ENCODE peak calls at places on chromosomes 16 and 17, in four cellular contexts. O, U, X and M are unnamed samples.

GRCh38 chr17:55348749-55349354 is 72.8 kb downstream of the MMD start:
- DNase-seq in O (peak; percentile 62), U (peak; percentile 29), X (peak; percentile 32), M (peak; percentile 56)

GRCh38 chr16:86625821-86626220 is 47.5 kb downstream of the FOXL1 start:
- DNase-seq in O (no peak), U (no peak), X (no peak), M (no peak)

GRCh38 chr17:69523252-69523861 is 108.9 kb downstream of the MAP2K6 start:
- DNase-seq in O (peak; percentile 67), U (no peak), X (no peak), M (peak; percentile 67)

GRCh38 chr16:23520500-23520899 is 10.2 kb upstream of the GGA2 start:
- DNase-seq in O (no peak), U (no peak), X (no peak), M (no peak)

GRCh38 chr16:67933805-67934204 is 2.1 kb upstream of the CTRL start:
- DNase-seq in O (no peak), U (no peak), X (no peak), M (no peak)

GRCh38 chr17:80812362-80813088 is 179.1 kb upstream of the CHMP6 start:
- DNase-seq in O (no peak), U (no peak), X (no peak), M (no peak)

GRCh38 chr17:56320443-56320842 is 167.2 kb downstream of the ANKFN1 start:
- DNase-seq in O (no peak), U (no peak), X (no peak), M (no peak)

GRCh38 chr17:3918372-3919122 is 2.3 kb upstream of the P2RX1 start:
- DNase-seq in O (no peak), U (no peak), X (no peak), M (no peak)

GRCh38 chr16:89159174-89159849 is 12.2 kb upstream of the CDH15 start:
- DNase-seq in O (no peak), U (no peak), X (no peak), M (no peak)

GRCh38 chr17:76986318-76986717 is 118.1 kb downstream of the MGAT5B start:
- DNase-seq in O (no peak), U (no peak), X (no peak), M (no peak)

GRCh38 chr17:40694584-40694983 is 9.0 kb downstream of the KRT24 start:
- DNase-seq in O (no peak), U (no peak), X (no peak), M (no peak)

GRCh38 chr17:596287-596686 is 118.4 kb downstream of the VPS53 start:
- DNase-seq in O (no peak), U (no peak), X (no peak), M (peak; percentile 40)

GRCh38 chr16:85550422-85551318 is 62.5 kb upstream of the GSE1 start:
- DNase-seq in O (no peak), U (no peak), X (no peak), M (no peak)

GRCh38 chr16:66508261-66508913 is 41.5 kb downstream of the TK2 start:
- DNase-seq in O (no peak), U (no peak), X (no peak), M (no peak)

GRCh38 chr16:50699345-50700159 is 6.1 kb downstream of the NOD2 start:
- DNase-seq in O (no peak), U (no peak), X (peak; percentile 65), M (peak; percentile 1)

GRCh38 chr17:47470836-47471235 is 60.1 kb upstream of the NPEPPS start:
- DNase-seq in O (no peak), U (no peak), X (no peak), M (no peak)

GRCh38 chr17:36072431-36073121 is 8.5 kb downstream of the CCL18 start:
- DNase-seq in O (peak; percentile 21), U (peak; percentile 62), X (peak; percentile 78), M (peak; percentile 33)

GRCh38 chr17:32007463-32008298 is 498 bp downstream of the LRRC37B start:
- DNase-seq in O (peak; percentile 11), U (peak; percentile 16), X (peak; percentile 42), M (peak; percentile 33)

GRCh38 chr16:80791411-80791810 is 13.0 kb downstream of the CDYL2 start:
- DNase-seq in O (no peak), U (no peak), X (no peak), M (no peak)

GRCh38 chr17:34756670-34757021 is 177.3 kb downstream of the TMEM132E start:
- DNase-seq in O (no peak), U (no peak), X (no peak), M (no peak)

GRCh38 chr17:29705352-29705751 is 82.6 kb upstream of the CORO6 start:
- DNase-seq in O (no peak), U (no peak), X (no peak), M (no peak)

GRCh38 chr17:31448467-31449077 is 57.1 kb downstream of the RAB11FIP4 start:
- DNase-seq in O (no peak), U (no peak), X (no peak), M (peak; percentile 6)

GRCh38 chr17:34711646-34712045 is 132.3 kb downstream of the TMEM132E start:
- DNase-seq in O (no peak), U (no peak), X (no peak), M (no peak)

GRCh38 chr17:79621151-79621940 is 10.5 kb upstream of the RBFOX3 start:
- DNase-seq in O (no peak), U (no peak), X (no peak), M (no peak)

GRCh38 chr17:80866050-80866793 is 125.4 kb upstream of the CHMP6 start:
- DNase-seq in O (peak; percentile 58), U (no peak), X (peak; percentile 64), M (peak; percentile 73)

GRCh38 chr16:89495121-89495520 is 4.8 kb upstream of the ANKRD11 start:
- DNase-seq in O (no peak), U (no peak), X (no peak), M (peak; percentile 85)